ENCODE peak calls at places on chromosomes 12 and 14, in ten cellular contexts. X, Q, G, O, T, W, J, L, I and D are unnamed samples.

GRCh38 chr14:33930464-33930863 is 20.4 kb downstream of the EGLN3 start:
- DNase-seq in T (no peak), X (no peak), L (no peak), G (no peak), O (no peak), J (no peak), Q (no peak), W (no peak), I (no peak), D (no peak)

GRCh38 chr12:57216014-57216891 is at the start of gene NXPH4:
- DNase-seq in T (peak; percentile 69), W (peak; percentile 75), O (peak; percentile 58), G (no peak), L (peak; percentile 57), X (peak; percentile 53), J (peak; percentile 12), Q (no peak), I (peak; percentile 42), D (no peak)

GRCh38 chr14:103696466-103697071 is 18.7 kb downstream of the XRCC3 start:
- DNase-seq in L (peak; percentile 81), Q (peak; percentile 73), W (no peak), G (no peak), T (no peak), J (no peak), O (no peak), X (no peak), I (no peak), D (no peak)

GRCh38 chr12:121637231-121637914 is 11.0 kb downstream of the ORAI1 start:
- DNase-seq in I (no peak), T (peak; percentile 48), J (no peak), O (no peak), W (no peak), X (no peak), Q (no peak), G (no peak), L (peak; percentile 27), D (no peak)

GRCh38 chr12:68568878-68569569 is 41.7 kb upstream of the RAP1B start:
- DNase-seq in O (no peak), J (peak; percentile 88), G (no peak), L (no peak), T (no peak), X (no peak), Q (no peak), I (no peak), W (no peak), D (no peak)

GRCh38 chr12:95997911-95998510 is 1.9 kb upstream of the HAL start:
- DNase-seq in O (no peak), Q (no peak), W (no peak), T (no peak), I (no peak), L (no peak), X (no peak), G (no peak), J (no peak), D (no peak)

GRCh38 chr12:132521726-132522292 is 31.9 kb downstream of the FBRSL1 start:
- DNase-seq in I (no peak), G (no peak), O (no peak), L (no peak), J (no peak), W (no peak), T (no peak), Q (no peak), X (no peak), D (no peak)

GRCh38 chr12:59119676-59120075 is 199.4 kb upstream of the LRIG3 start:
- DNase-seq in G (no peak), I (no peak), Q (no peak), X (no peak), L (no peak), J (no peak), T (no peak), W (no peak), O (no peak), D (no peak)

GRCh38 chr12:132170094-132170636 is 25.9 kb downstream of the NOC4L start:
- DNase-seq in T (no peak), I (no peak), G (no peak), W (no peak), J (peak; percentile 75), Q (no peak), O (no peak), L (peak; percentile 6), X (peak; percentile 49), D (peak; percentile 78)

GRCh38 chr12:106774808-106775524 is 484 bp downstream of the RIC8B start:
- DNase-seq in G (no peak), W (no peak), O (no peak), L (no peak), T (no peak), Q (no peak), X (no peak), J (no peak), I (peak; percentile 15), D (no peak)

GRCh38 chr14:92553456-92553855 is 39.9 kb downstream of the RIN3 start:
- DNase-seq in I (no peak), W (no peak), J (no peak), Q (no peak), T (no peak), G (peak; percentile 20), O (no peak), X (peak; percentile 43), L (no peak), D (no peak)

GRCh38 chr12:42162940-42163339 is 18.3 kb upstream of the GXYLT1 start:
- DNase-seq in X (no peak), O (no peak), Q (no peak), T (no peak), W (no peak), G (no peak), L (no peak), I (no peak), J (no peak), D (no peak)

GRCh38 chr12:26346748-26347147 is 151.4 kb downstream of the SSPN start:
- DNase-seq in G (peak; percentile 12), T (no peak), O (no peak), L (no peak), X (no peak), W (no peak), J (no peak), I (no peak), Q (no peak), D (no peak)

GRCh38 chr12:49866859-49867579 is 24.1 kb upstream of the BCDIN3D start:
- DNase-seq in G (peak; percentile 66), O (peak; percentile 89), J (peak; percentile 50), W (peak; percentile 81), X (peak; percentile 81), T (peak; percentile 69), Q (peak; percentile 15), L (peak; percentile 72), I (peak; percentile 59), D (no peak)